ENCODE peak calls at places on chromosomes 12 and 14, in eight cellular contexts. One of them, this sample, is unnamed.

GRCh38 chr14:50675597-50675996 is 7.5 kb upstream of the SAV1 start:
- DNase-seq in pancreas: no peak
- DNase-seq in A549: no peak
- DNase-seq in OCI-LY7: no peak
- DNase-seq in mucosa of descending colon: no peak
- DNase-seq in lower lobe of right lung: no peak
- DNase-seq in HepG2: no peak
- DNase-seq in naive thymus-derived CD4-positive, alpha-beta T cell: no peak
- DNase-seq in this sample: no peak

GRCh38 chr14:54727929-54728328 is 161.0 kb downstream of the SAMD4A start:
- DNase-seq in pancreas: no peak
- DNase-seq in A549: no peak
- DNase-seq in OCI-LY7: no peak
- DNase-seq in mucosa of descending colon: no peak
- DNase-seq in lower lobe of right lung: no peak
- DNase-seq in HepG2: no peak
- DNase-seq in naive thymus-derived CD4-positive, alpha-beta T cell: no peak
- DNase-seq in this sample: no peak

GRCh38 chr12:24596768-24597388 is 352.0 kb downstream of the BCAT1 start:
- DNase-seq in pancreas: no peak
- DNase-seq in A549: peak; percentile 15
- DNase-seq in OCI-LY7: peak; percentile 28
- DNase-seq in mucosa of descending colon: no peak
- DNase-seq in lower lobe of right lung: no peak
- DNase-seq in HepG2: peak; percentile 24
- DNase-seq in naive thymus-derived CD4-positive, alpha-beta T cell: no peak
- DNase-seq in this sample: no peak

GRCh38 chr12:118055144-118055557 is 5.8 kb downstream of the WSB2 start:
- DNase-seq in pancreas: peak; percentile 54
- DNase-seq in A549: peak; percentile 39
- DNase-seq in OCI-LY7: peak; percentile 79
- DNase-seq in mucosa of descending colon: peak; percentile 63
- DNase-seq in lower lobe of right lung: peak; percentile 61
- DNase-seq in HepG2: peak; percentile 68
- DNase-seq in naive thymus-derived CD4-positive, alpha-beta T cell: peak; percentile 35
- DNase-seq in this sample: peak; percentile 54

GRCh38 chr14:52583544-52583943 is 30.9 kb downstream of the GPR137C start:
- DNase-seq in pancreas: no peak
- DNase-seq in A549: no peak
- DNase-seq in OCI-LY7: no peak
- DNase-seq in mucosa of descending colon: no peak
- DNase-seq in lower lobe of right lung: no peak
- DNase-seq in HepG2: no peak
- DNase-seq in naive thymus-derived CD4-positive, alpha-beta T cell: no peak
- DNase-seq in this sample: no peak

GRCh38 chr14:100778951-100779690 is 46.8 kb upstream of the MEG3 start:
- DNase-seq in pancreas: no peak
- DNase-seq in A549: no peak
- DNase-seq in OCI-LY7: no peak
- DNase-seq in mucosa of descending colon: no peak
- DNase-seq in lower lobe of right lung: no peak
- DNase-seq in HepG2: no peak
- DNase-seq in naive thymus-derived CD4-positive, alpha-beta T cell: no peak
- DNase-seq in this sample: no peak

GRCh38 chr12:46373303-46374182 is 970 bp upstream of the SLC38A2 start:
- DNase-seq in pancreas: peak; percentile 48
- DNase-seq in A549: peak; percentile 68
- DNase-seq in OCI-LY7: peak; percentile 43
- DNase-seq in mucosa of descending colon: peak; percentile 67
- DNase-seq in lower lobe of right lung: peak; percentile 69
- DNase-seq in HepG2: peak; percentile 72
- DNase-seq in naive thymus-derived CD4-positive, alpha-beta T cell: peak; percentile 52
- DNase-seq in this sample: peak; percentile 55

GRCh38 chr14:103693514-103693913 is 21.7 kb downstream of the XRCC3 start:
- DNase-seq in pancreas: no peak
- DNase-seq in A549: no peak
- DNase-seq in OCI-LY7: no peak
- DNase-seq in mucosa of descending colon: peak; percentile 91
- DNase-seq in lower lobe of right lung: peak; percentile 86
- DNase-seq in HepG2: no peak
- DNase-seq in naive thymus-derived CD4-positive, alpha-beta T cell: no peak
- DNase-seq in this sample: peak; percentile 85

GRCh38 chr12:120470150-120470817 is 736 bp upstream of the SRSF9 start:
- DNase-seq in pancreas: no peak
- DNase-seq in A549: peak; percentile 36
- DNase-seq in OCI-LY7: peak; percentile 34
- DNase-seq in mucosa of descending colon: no peak
- DNase-seq in lower lobe of right lung: no peak
- DNase-seq in HepG2: peak; percentile 15
- DNase-seq in naive thymus-derived CD4-positive, alpha-beta T cell: no peak
- DNase-seq in this sample: no peak

GRCh38 chr14:69798339-69798735 is 1.3 kb upstream of the SLC10A1 start:
- DNase-seq in pancreas: no peak
- DNase-seq in A549: no peak
- DNase-seq in OCI-LY7: no peak
- DNase-seq in mucosa of descending colon: no peak
- DNase-seq in lower lobe of right lung: no peak
- DNase-seq in HepG2: no peak
- DNase-seq in naive thymus-derived CD4-positive, alpha-beta T cell: no peak
- DNase-seq in this sample: no peak

GRCh38 chr14:94542111-94542810 is 19.0 kb upstream of the SERPINA4 start:
- DNase-seq in pancreas: no peak
- DNase-seq in A549: no peak
- DNase-seq in OCI-LY7: no peak
- DNase-seq in mucosa of descending colon: no peak
- DNase-seq in lower lobe of right lung: no peak
- DNase-seq in HepG2: peak; percentile 80
- DNase-seq in naive thymus-derived CD4-positive, alpha-beta T cell: no peak
- DNase-seq in this sample: no peak

GRCh38 chr12:66154776-66155175 is 15.0 kb downstream of the TMBIM4 start:
- DNase-seq in pancreas: no peak
- DNase-seq in A549: no peak
- DNase-seq in OCI-LY7: no peak
- DNase-seq in mucosa of descending colon: no peak
- DNase-seq in lower lobe of right lung: no peak
- DNase-seq in HepG2: no peak
- DNase-seq in naive thymus-derived CD4-positive, alpha-beta T cell: no peak
- DNase-seq in this sample: no peak

GRCh38 chr12:78009031-78009430 is 178.3 kb downstream of the NAV3 start:
- DNase-seq in pancreas: no peak
- DNase-seq in A549: no peak
- DNase-seq in OCI-LY7: peak; percentile 43
- DNase-seq in mucosa of descending colon: no peak
- DNase-seq in lower lobe of right lung: no peak
- DNase-seq in HepG2: no peak
- DNase-seq in naive thymus-derived CD4-positive, alpha-beta T cell: no peak
- DNase-seq in this sample: no peak

GRCh38 chr14:104975481-104976197 is 2.5 kb downstream of the AHNAK2 start:
- DNase-seq in pancreas: peak; percentile 28
- DNase-seq in A549: no peak
- DNase-seq in OCI-LY7: peak; percentile 59
- DNase-seq in mucosa of descending colon: peak; percentile 7
- DNase-seq in lower lobe of right lung: peak; percentile 49
- DNase-seq in HepG2: no peak
- DNase-seq in naive thymus-derived CD4-positive, alpha-beta T cell: no peak
- DNase-seq in this sample: no peak

GRCh38 chr12:27620121-27620520 is 76.1 kb upstream of the REP15 start:
- DNase-seq in pancreas: no peak
- DNase-seq in A549: no peak
- DNase-seq in OCI-LY7: no peak
- DNase-seq in mucosa of descending colon: no peak
- DNase-seq in lower lobe of right lung: no peak
- DNase-seq in HepG2: no peak
- DNase-seq in naive thymus-derived CD4-positive, alpha-beta T cell: no peak
- DNase-seq in this sample: no peak

GRCh38 chr12:113749433-113749815 is 216.7 kb downstream of the RBM19 start:
- DNase-seq in pancreas: no peak
- DNase-seq in A549: no peak
- DNase-seq in OCI-LY7: no peak
- DNase-seq in mucosa of descending colon: no peak
- DNase-seq in lower lobe of right lung: no peak
- DNase-seq in HepG2: no peak
- DNase-seq in naive thymus-derived CD4-positive, alpha-beta T cell: no peak
- DNase-seq in this sample: no peak

GRCh38 chr12:50112456-50113218 is 601 bp downstream of the COX14 start:
- DNase-seq in pancreas: no peak
- DNase-seq in A549: peak; percentile 66
- DNase-seq in OCI-LY7: peak; percentile 36
- DNase-seq in mucosa of descending colon: peak; percentile 62
- DNase-seq in lower lobe of right lung: no peak
- DNase-seq in HepG2: peak; percentile 49
- DNase-seq in naive thymus-derived CD4-positive, alpha-beta T cell: no peak
- DNase-seq in this sample: no peak
- H3K4me1 ChIP-seq in pancreas: peaks cover 6% of the 10 kb centered on the region
- H3K4me1 ChIP-seq in A549: peaks cover 29% of the 10 kb centered on the region
- H3K4me1 ChIP-seq in OCI-LY7: peaks cover 33% of the 10 kb centered on the region
- H3K4me1 ChIP-seq in mucosa of descending colon: peaks cover 56% of the 10 kb centered on the region
- H3K4me1 ChIP-seq in lower lobe of right lung: peaks cover 54% of the 10 kb centered on the region
- H3K4me1 ChIP-seq in HepG2: peaks cover 50% of the 10 kb centered on the region
- H3K4me1 ChIP-seq in naive thymus-derived CD4-positive, alpha-beta T cell: peaks cover 14% of the 10 kb centered on the region
- H3K4me1 ChIP-seq in this sample: peaks cover 38% of the 10 kb centered on the region

GRCh38 chr12:88242939-88243338 is 100.8 kb downstream of the TMTC3 start:
- DNase-seq in pancreas: no peak
- DNase-seq in A549: no peak
- DNase-seq in OCI-LY7: no peak
- DNase-seq in mucosa of descending colon: no peak
- DNase-seq in lower lobe of right lung: no peak
- DNase-seq in HepG2: no peak
- DNase-seq in naive thymus-derived CD4-positive, alpha-beta T cell: no peak
- DNase-seq in this sample: no peak

GRCh38 chr12:88242161-88242925 is 100.2 kb downstream of the TMTC3 start:
- DNase-seq in pancreas: no peak
- DNase-seq in A549: peak; percentile 31
- DNase-seq in OCI-LY7: no peak
- DNase-seq in mucosa of descending colon: peak; percentile 8
- DNase-seq in lower lobe of right lung: no peak
- DNase-seq in HepG2: no peak
- DNase-seq in naive thymus-derived CD4-positive, alpha-beta T cell: no peak
- DNase-seq in this sample: no peak

GRCh38 chr12:88245905-88246304 is 103.8 kb downstream of the TMTC3 start:
- DNase-seq in pancreas: no peak
- DNase-seq in A549: no peak
- DNase-seq in OCI-LY7: no peak
- DNase-seq in mucosa of descending colon: no peak
- DNase-seq in lower lobe of right lung: no peak
- DNase-seq in HepG2: no peak
- DNase-seq in naive thymus-derived CD4-positive, alpha-beta T cell: no peak
- DNase-seq in this sample: no peak

GRCh38 chr12:88247241-88247643 is 105.1 kb downstream of the TMTC3 start:
- DNase-seq in pancreas: no peak
- DNase-seq in A549: peak; percentile 10
- DNase-seq in OCI-LY7: no peak
- DNase-seq in mucosa of descending colon: no peak
- DNase-seq in lower lobe of right lung: no peak
- DNase-seq in HepG2: no peak
- DNase-seq in naive thymus-derived CD4-positive, alpha-beta T cell: no peak
- DNase-seq in this sample: no peak

DNA sequence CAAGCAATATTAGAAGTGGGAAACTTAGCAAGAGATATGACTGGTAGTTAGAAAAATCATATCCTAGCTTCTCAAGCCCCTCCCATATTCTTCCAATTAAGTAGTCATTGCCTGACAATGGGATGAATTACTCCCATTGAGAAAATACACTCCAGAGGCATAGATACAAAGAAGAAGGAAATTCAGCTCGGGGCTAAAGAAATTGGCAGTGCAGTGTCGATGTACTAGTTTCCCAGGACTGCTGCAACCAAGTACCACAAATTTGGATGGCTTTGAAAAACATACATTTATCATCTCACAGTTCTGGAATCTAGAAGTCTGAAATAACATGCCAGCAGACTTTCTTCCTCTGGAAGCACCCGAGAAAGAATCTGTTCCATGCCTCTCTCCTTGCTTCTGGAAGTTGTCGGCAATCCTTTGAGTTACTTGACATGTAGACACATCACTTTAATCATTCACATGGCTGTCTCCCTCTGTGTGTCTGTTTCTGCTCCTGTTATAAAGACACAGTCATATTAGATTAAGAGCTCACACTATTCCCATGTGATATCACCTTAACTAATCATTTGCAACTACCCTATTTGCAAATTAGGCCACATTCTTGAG is 101.9 kb downstream of the TMTC3 start:
- DNase-seq in pancreas: no peak
- DNase-seq in A549: no peak
- DNase-seq in OCI-LY7: no peak
- DNase-seq in mucosa of descending colon: no peak
- DNase-seq in lower lobe of right lung: no peak
- DNase-seq in HepG2: no peak
- DNase-seq in naive thymus-derived CD4-positive, alpha-beta T cell: no peak
- DNase-seq in this sample: no peak
- H3K4me1 ChIP-seq in pancreas: no peaks in the 10 kb centered on the region
- H3K4me1 ChIP-seq in A549: peaks cover 38% of the 10 kb centered on the region
- H3K4me1 ChIP-seq in OCI-LY7: no peaks in the 10 kb centered on the region
- H3K4me1 ChIP-seq in mucosa of descending colon: no peaks in the 10 kb centered on the region
- H3K4me1 ChIP-seq in lower lobe of right lung: no peaks in the 10 kb centered on the region
- H3K4me1 ChIP-seq in HepG2: no peaks in the 10 kb centered on the region
- H3K4me1 ChIP-seq in naive thymus-derived CD4-positive, alpha-beta T cell: no peaks in the 10 kb centered on the region
- H3K4me1 ChIP-seq in this sample: no peaks in the 10 kb centered on the region

GRCh38 chr14:91870001-91870400 is 2.7 kb upstream of the TC2N start:
- DNase-seq in pancreas: no peak
- DNase-seq in A549: no peak
- DNase-seq in OCI-LY7: no peak
- DNase-seq in mucosa of descending colon: peak; percentile 51
- DNase-seq in lower lobe of right lung: no peak
- DNase-seq in HepG2: peak; percentile 5
- DNase-seq in naive thymus-derived CD4-positive, alpha-beta T cell: peak; percentile 82
- DNase-seq in this sample: peak; percentile 32

GRCh38 chr14:91873476-91874265 is 6.3 kb upstream of the TC2N start:
- DNase-seq in pancreas: peak; percentile 62
- DNase-seq in A549: no peak
- DNase-seq in OCI-LY7: peak; percentile 89
- DNase-seq in mucosa of descending colon: peak; percentile 54
- DNase-seq in lower lobe of right lung: no peak
- DNase-seq in HepG2: no peak
- DNase-seq in naive thymus-derived CD4-positive, alpha-beta T cell: peak; percentile 89
- DNase-seq in this sample: peak; percentile 59

GRCh38 chr14:91870890-91871289 is 3.6 kb upstream of the TC2N start:
- DNase-seq in pancreas: no peak
- DNase-seq in A549: no peak
- DNase-seq in OCI-LY7: no peak
- DNase-seq in mucosa of descending colon: no peak
- DNase-seq in lower lobe of right lung: no peak
- DNase-seq in HepG2: no peak
- DNase-seq in naive thymus-derived CD4-positive, alpha-beta T cell: no peak
- DNase-seq in this sample: no peak

GRCh38 chr14:91872517-91873470 is 5.5 kb upstream of the TC2N start:
- DNase-seq in pancreas: peak; percentile 95
- DNase-seq in A549: peak; percentile 37
- DNase-seq in OCI-LY7: peak; percentile 53
- DNase-seq in mucosa of descending colon: peak; percentile 92
- DNase-seq in lower lobe of right lung: peak; percentile 85
- DNase-seq in HepG2: no peak
- DNase-seq in naive thymus-derived CD4-positive, alpha-beta T cell: peak; percentile 78
- DNase-seq in this sample: peak; percentile 90

GRCh38 chr14:91872011-91872476 is 4.7 kb upstream of the TC2N start:
- DNase-seq in pancreas: peak; percentile 82
- DNase-seq in A549: no peak
- DNase-seq in OCI-LY7: peak; percentile 13
- DNase-seq in mucosa of descending colon: peak; percentile 39
- DNase-seq in lower lobe of right lung: peak; percentile 73
- DNase-seq in HepG2: peak; percentile 8
- DNase-seq in naive thymus-derived CD4-positive, alpha-beta T cell: no peak
- DNase-seq in this sample: no peak
- H3K4me1 ChIP-seq in pancreas: peaks cover 55% of the 10 kb centered on the region
- H3K4me1 ChIP-seq in A549: peaks cover 54% of the 10 kb centered on the region
- H3K4me1 ChIP-seq in OCI-LY7: peaks cover 46% of the 10 kb centered on the region
- H3K4me1 ChIP-seq in mucosa of descending colon: peaks cover 31% of the 10 kb centered on the region
- H3K4me1 ChIP-seq in lower lobe of right lung: peaks cover 60% of the 10 kb centered on the region
- H3K4me1 ChIP-seq in HepG2: peaks cover 41% of the 10 kb centered on the region
- H3K4me1 ChIP-seq in naive thymus-derived CD4-positive, alpha-beta T cell: peaks cover 89% of the 10 kb centered on the region
- H3K4me1 ChIP-seq in this sample: peaks cover 23% of the 10 kb centered on the region

GRCh38 chr12:56158029-56158925 is at the start of gene MYL6:
- DNase-seq in pancreas: peak; percentile 96
- DNase-seq in A549: peak; percentile 98
- DNase-seq in OCI-LY7: peak; percentile 99
- DNase-seq in mucosa of descending colon: peak; percentile 99
- DNase-seq in lower lobe of right lung: peak; percentile 96
- DNase-seq in HepG2: peak; percentile 96
- DNase-seq in naive thymus-derived CD4-positive, alpha-beta T cell: peak; percentile 87
- DNase-seq in this sample: peak; percentile 97
- H3K4me1 ChIP-seq in pancreas: peaks cover 8% of the 10 kb centered on the region
- H3K4me1 ChIP-seq in A549: peaks cover 39% of the 10 kb centered on the region
- H3K4me1 ChIP-seq in OCI-LY7: peaks cover 45% of the 10 kb centered on the region
- H3K4me1 ChIP-seq in mucosa of descending colon: peaks cover 27% of the 10 kb centered on the region
- H3K4me1 ChIP-seq in lower lobe of right lung: peaks cover 50% of the 10 kb centered on the region
- H3K4me1 ChIP-seq in HepG2: peaks cover 64% of the 10 kb centered on the region
- H3K4me1 ChIP-seq in naive thymus-derived CD4-positive, alpha-beta T cell: peaks cover 24% of the 10 kb centered on the region
- H3K4me1 ChIP-seq in this sample: peaks cover 9% of the 10 kb centered on the region

This sample was measured in transverse colon.